ENCODE peak calls at places on chromosomes 13 and 19, in nine cellular contexts. C is GOT3; J is iPS DF 6.9; A is neural crest cell; H is lung; D is EL; Y is activated T-helper 9 cell treated with anti-CD3 and anti-CD28 coated beads, Interleukin-2, amount 50 U/mL, for 16 hours; T is fibroblast of the conjunctiva; N is ovary. S is an unnamed sample.

GRCh38 chr13:44197791-44198770 is 175.5 kb upstream of the SERP2 start:
- DNase-seq in C (no peak), J (no peak), A (no peak), H (no peak), D (peak; percentile 29), Y (no peak), T (no peak), N (no peak), S (no peak)

GRCh38 chr19:33229962-33230361 is 4.3 kb upstream of the SLC7A10 start:
- DNase-seq in C (no peak), J (no peak), A (no peak), H (no peak), D (no peak), Y (no peak), T (no peak), N (no peak), S (no peak)

GRCh38 chr13:110014719-110015118 is 228.3 kb upstream of the IRS2 start:
- DNase-seq in C (no peak), J (no peak), A (no peak), H (no peak), D (no peak), Y (no peak), T (no peak), N (no peak), S (no peak)

GRCh38 chr13:80196756-80197155 is 144.2 kb downstream of the SPRY2 start:
- DNase-seq in C (no peak), J (no peak), A (no peak), H (no peak), D (peak; percentile 28), Y (no peak), T (no peak), N (no peak), S (no peak)

GRCh38 chr13:94901070-94901469 is 188.7 kb upstream of the SOX21 start:
- DNase-seq in C (no peak), J (no peak), A (no peak), H (no peak), D (no peak), Y (no peak), T (no peak), N (no peak), S (no peak)

GRCh38 chr13:28469316-28469715 is 25.6 kb downstream of the FLT1 start:
- DNase-seq in C (no peak), J (no peak), A (no peak), H (no peak), D (no peak), Y (no peak), T (no peak), N (no peak), S (no peak)

GRCh38 chr19:13813147-13813546 is 17.9 kb downstream of the ZSWIM4 start:
- DNase-seq in C (no peak), J (no peak), A (no peak), H (no peak), D (no peak), Y (no peak), T (no peak), N (no peak), S (no peak)

GRCh38 chr13:113599396-113599795 is 14.8 kb downstream of the TFDP1 start:
- DNase-seq in C (no peak), J (no peak), A (no peak), H (no peak), D (no peak), Y (no peak), T (no peak), N (no peak), S (peak; percentile 68)

GRCh38 chr13:37769078-37769477 is 100.5 kb downstream of the TRPC4 start:
- DNase-seq in C (no peak), J (no peak), A (no peak), H (no peak), D (no peak), Y (no peak), T (no peak), N (no peak), S (no peak)

GRCh38 chr19:455031-455705 is 5.7 kb downstream of the SHC2 start:
- DNase-seq in C (no peak), J (no peak), A (no peak), H (no peak), D (no peak), Y (no peak), T (no peak), N (no peak), S (no peak)

GRCh38 chr19:45368737-45369340 is 1.5 kb downstream of the ERCC2 start:
- DNase-seq in C (no peak), J (no peak), A (no peak), H (no peak), D (peak; percentile 24), Y (no peak), T (no peak), N (no peak), S (no peak)

GRCh38 chr13:93984876-93985275 is 494.6 kb downstream of the DCT start:
- DNase-seq in C (no peak), J (peak; percentile 22), A (no peak), H (no peak), D (no peak), Y (no peak), T (no peak), N (no peak), S (no peak)

GRCh38 chr13:74064805-74065204 is 69.4 kb downstream of the KLF12 start:
- DNase-seq in C (no peak), J (no peak), A (no peak), H (no peak), D (peak; percentile 12), Y (no peak), T (no peak), N (no peak), S (no peak)